ENCODE peak calls at places on chromosome 1, in four cellular contexts. L is mammary epithelial cell; I is activated CD4-positive, alpha-beta T cell treated with anti-CD3 and anti-CD28 coated beads, Interleukin-2, amount 10 ng/mL, durations not matched to agents 7 days and 5 days; R is CD4-positive, alpha-beta T cell. F is an unnamed sample.

GRCh38 chr1:209207701-209208286 is 375.7 kb upstream of the CAMK1G start:
- DNase-seq in R (no peak), I (no peak), L (peak), F (no peak)

GRCh38 chr1:40930174-40930573 is 49.3 kb upstream of the CTPS1 start:
- DNase-seq in I (no peak), R (no peak), L (no peak), F (no peak)

GRCh38 chr1:201262963-201263608 is 20.2 kb upstream of the PKP1 start:
- DNase-seq in R (no peak), L (no peak), I (no peak), F (no peak)

GRCh38 chr1:72281144-72281543 is 1.2 kb downstream of the NEGR1 start:
- DNase-seq in I (no peak), L (no peak), R (no peak), F (no peak)

GRCh38 chr1:202274611-202275010 is 67.1 kb downstream of the UBE2T start:
- DNase-seq in R (peak), L (no peak), I (peak), F (peak)

GRCh38 chr1:43982241-43982640 is 3.2 kb downstream of the B4GALT2 start:
- DNase-seq in L (no peak), R (no peak), I (no peak), F (no peak)

GRCh38 chr1:209755926-209756607 is at the start of gene TRAF3IP3:
- DNase-seq in L (peak), R (peak), I (peak), F (peak)

GRCh38 chr1:107277022-107277421 is 136.2 kb downstream of the NTNG1 start:
- DNase-seq in L (peak), I (no peak), R (no peak), F (no peak)

GRCh38 chr1:209406111-209406654 is 177.3 kb upstream of the CAMK1G start:
- DNase-seq in L (no peak), R (no peak), I (no peak), F (no peak)

GRCh38 chr1:80375662-80376061 is 1369.1 kb upstream of the ADGRL4 start:
- DNase-seq in R (no peak), L (peak), I (no peak), F (no peak)

GRCh38 chr1:62175568-62176179 is 19.0 kb upstream of the L1TD1 start:
- DNase-seq in R (peak), I (peak), L (peak), F (no peak)

GRCh38 chr1:11568687-11569086 is 85.5 kb downstream of the FBXO2 start:
- DNase-seq in R (no peak), I (no peak), L (peak), F (no peak)

GRCh38 chr1:23400324-23401110 is 24.0 kb downstream of the TCEA3 start:
- DNase-seq in R (no peak), I (no peak), L (no peak), F (no peak)

GRCh38 chr1:208219659-208220282 is 24.4 kb downstream of the PLXNA2 start:
- DNase-seq in I (no peak), L (peak), R (no peak), F (no peak)

GRCh38 chr1:38128511-38128910 is 81.9 kb upstream of the POU3F1 start:
- DNase-seq in L (no peak), I (no peak), R (no peak), F (no peak)

GRCh38 chr1:36609241-36610027 is 126.7 kb upstream of the CSF3R start:
- DNase-seq in R (no peak), I (peak), L (peak), F (no peak)

GRCh38 chr1:189429610-189430009 is 1048.1 kb downstream of the BRINP3 start:
- DNase-seq in I (no peak), R (no peak), L (peak), F (no peak)

GRCh38 chr1:170790651-170791071 is 126.7 kb downstream of the PRRX1 start:
- DNase-seq in R (no peak), I (no peak), L (no peak), F (no peak)

GRCh38 chr1:201634261-201634660 is 95.3 kb downstream of the NAV1 start:
- DNase-seq in I (no peak), L (no peak), R (no peak), F (no peak)

GRCh38 chr1:27346991-27347627 is 5.3 kb downstream of the SYTL1 start:
- DNase-seq in L (peak), I (no peak), R (no peak), F (no peak)

GRCh38 chr1:145863272-145863671 is 4.4 kb upstream of the PIAS3 start:
- DNase-seq in L (no peak), I (no peak), R (no peak), F (no peak)

GRCh38 chr1:160101037-160101716 is 2.8 kb upstream of the IGSF8 start:
- DNase-seq in R (peak), I (peak), L (peak), F (peak)

GRCh38 chr1:217135569-217135915 is 412.3 kb upstream of the ESRRG start:
- DNase-seq in R (no peak), I (no peak), L (peak), F (no peak)

GRCh38 chr1:52034050-52034384 is 407 bp upstream of the KTI12 start:
- DNase-seq in I (no peak), R (no peak), L (no peak), F (no peak)

GRCh38 chr1:161258439-161259386 is at the start of gene PCP4L1:
- DNase-seq in I (peak), L (peak), R (peak), F (no peak)

GRCh38 chr1:172823534-172823933 is 164.6 kb downstream of the FASLG start:
- DNase-seq in I (no peak), L (no peak), R (no peak), F (no peak)

GRCh38 chr1:31038360-31038759 is 27.2 kb downstream of the PUM1 start:
- DNase-seq in L (peak), R (no peak), I (no peak), F (no peak)

GRCh38 chr1:92795166-92795565 is 10.3 kb upstream of the EVI5 start:
- DNase-seq in L (no peak), R (no peak), I (no peak), F (no peak)